ENCODE peak calls at places on chromosome 12, in four cellular contexts. One of them, this sample, is unnamed.
A peak's percentile ranks its signal among the peaks of the same experiment; 100 is the strongest.

GRCh38 chr12:55847603-55848329 is 5.0 kb upstream of the MMP19 start:
- DNase-seq in cardiac muscle cell: peak; percentile 100
- DNase-seq in fibroblast of mammary gland: peak; percentile 100
- DNase-seq in AG10803: peak; percentile 100
- DNase-seq in this sample: peak; percentile 99

GRCh38 chr12:122421263-122421814 is 1.1 kb downstream of the CLIP1 start:
- DNase-seq in cardiac muscle cell: peak; percentile 58
- DNase-seq in fibroblast of mammary gland: peak; percentile 52
- DNase-seq in AG10803: peak; percentile 50
- DNase-seq in this sample: no peak

GRCh38 chr12:130972589-130972950 is 18.9 kb downstream of the ADGRD1 start:
- DNase-seq in cardiac muscle cell: no peak
- DNase-seq in fibroblast of mammary gland: no peak
- DNase-seq in AG10803: no peak
- DNase-seq in this sample: no peak

GRCh38 chr12:54431911-54432814 is 13.1 kb upstream of the ITGA5 start:
- DNase-seq in cardiac muscle cell: peak; percentile 90
- DNase-seq in fibroblast of mammary gland: peak; percentile 97
- DNase-seq in AG10803: peak; percentile 86
- DNase-seq in this sample: no peak

GRCh38 chr12:116726749-116727148 is 11.1 kb downstream of the SPRING1 start:
- DNase-seq in cardiac muscle cell: peak; percentile 26
- DNase-seq in fibroblast of mammary gland: peak; percentile 14
- DNase-seq in AG10803: peak; percentile 30
- DNase-seq in this sample: peak; percentile 39

GRCh38 chr12:117026343-117026742 is 72.9 kb downstream of the TESC start:
- DNase-seq in cardiac muscle cell: no peak
- DNase-seq in fibroblast of mammary gland: no peak
- DNase-seq in AG10803: no peak
- DNase-seq in this sample: no peak

GRCh38 chr12:30145351-30146017 is 361.7 kb upstream of the TMTC1 start:
- DNase-seq in cardiac muscle cell: no peak
- DNase-seq in fibroblast of mammary gland: no peak
- DNase-seq in AG10803: no peak
- DNase-seq in this sample: no peak

GRCh38 chr12:84070311-84070710 is 842.3 kb downstream of the SLC6A15 start:
- DNase-seq in cardiac muscle cell: peak; percentile 81
- DNase-seq in fibroblast of mammary gland: peak; percentile 98
- DNase-seq in AG10803: peak; percentile 98
- DNase-seq in this sample: peak; percentile 96

GRCh38 chr12:23376238-23376637 is 573.2 kb downstream of the SOX5 start:
- DNase-seq in cardiac muscle cell: no peak
- DNase-seq in fibroblast of mammary gland: no peak
- DNase-seq in AG10803: no peak
- DNase-seq in this sample: no peak

GRCh38 chr12:51339750-51340149 is 6.7 kb downstream of the CELA1 start:
- DNase-seq in cardiac muscle cell: no peak
- DNase-seq in fibroblast of mammary gland: no peak
- DNase-seq in AG10803: no peak
- DNase-seq in this sample: no peak

GRCh38 chr12:26018926-26019325 is 60.4 kb downstream of the RASSF8 start:
- DNase-seq in cardiac muscle cell: no peak
- DNase-seq in fibroblast of mammary gland: peak; percentile 71
- DNase-seq in AG10803: peak; percentile 37
- DNase-seq in this sample: no peak

GRCh38 chr12:13374783-13375182 is 178.3 kb downstream of the EMP1 start:
- DNase-seq in cardiac muscle cell: no peak
- DNase-seq in fibroblast of mammary gland: no peak
- DNase-seq in AG10803: no peak
- DNase-seq in this sample: no peak

GRCh38 chr12:114213055-114213561 is 192.8 kb downstream of the TBX5 start:
- DNase-seq in cardiac muscle cell: no peak
- DNase-seq in fibroblast of mammary gland: no peak
- DNase-seq in AG10803: no peak
- DNase-seq in this sample: no peak

GRCh38 chr12:96378319-96378718 is 21.9 kb downstream of the CDK17 start:
- DNase-seq in cardiac muscle cell: no peak
- DNase-seq in fibroblast of mammary gland: no peak
- DNase-seq in AG10803: no peak
- DNase-seq in this sample: no peak
- H3K4me3 ChIP-seq in cardiac muscle cell: no peak overlapping the region
- H3K4me3 ChIP-seq in fibroblast of mammary gland: no peak overlapping the region
- H3K4me3 ChIP-seq in AG10803: no peak overlapping the region
- H3K4me3 ChIP-seq in this sample: no peak overlapping the region

DNA sequence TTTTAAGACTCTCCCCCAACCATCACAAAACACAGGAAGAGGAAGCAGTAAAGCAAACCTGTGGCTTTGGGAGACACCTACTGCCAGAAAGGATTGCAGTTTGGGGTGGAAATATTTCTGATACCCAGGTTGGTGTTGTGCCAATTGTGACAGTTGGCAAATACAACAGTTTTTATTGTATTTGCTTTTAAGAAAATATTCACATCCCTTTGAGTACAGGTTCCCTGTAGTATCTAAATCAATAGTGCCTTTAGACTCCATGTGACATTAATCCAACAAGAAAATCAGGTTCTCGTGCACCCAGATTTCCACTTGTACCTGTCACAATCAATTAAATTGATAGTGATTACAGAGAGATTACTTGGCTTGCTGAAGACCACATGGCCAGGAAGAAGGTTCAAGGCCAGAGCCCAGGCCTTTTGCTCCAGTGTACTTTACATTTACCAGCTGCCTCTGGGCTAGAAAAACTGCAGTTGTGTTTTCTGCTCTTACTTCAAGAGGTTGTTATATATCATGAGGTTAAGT is 361.2 kb downstream of the ATP23 start:
- DNase-seq in cardiac muscle cell: peak; percentile 19
- DNase-seq in fibroblast of mammary gland: no peak
- DNase-seq in AG10803: no peak
- DNase-seq in this sample: no peak
- TF ChIP-seq CTCF in cardiac muscle cell: no peak
- TF ChIP-seq CTCF in fibroblast of mammary gland: no peak
- TF ChIP-seq CTCF in AG10803: no peak
- TF ChIP-seq CTCF in this sample: no peak

GRCh38 chr12:120238224-120238616 is 27.3 kb downstream of the PXN start:
- DNase-seq in cardiac muscle cell: no peak
- DNase-seq in fibroblast of mammary gland: no peak
- DNase-seq in AG10803: no peak
- DNase-seq in this sample: no peak
- H3K4me3 ChIP-seq in cardiac muscle cell: no peak overlapping the region
- H3K4me3 ChIP-seq in fibroblast of mammary gland: no peak overlapping the region
- H3K4me3 ChIP-seq in AG10803: peak overlapping the region; percentile 32
- H3K4me3 ChIP-seq in this sample: no peak overlapping the region

GRCh38 chr12:123686636-123687190 is 15.8 kb downstream of the TCTN2 start:
- DNase-seq in cardiac muscle cell: no peak
- DNase-seq in fibroblast of mammary gland: no peak
- DNase-seq in AG10803: no peak
- DNase-seq in this sample: no peak

GRCh38 chr12:123678981-123679380 is 8.1 kb downstream of the TCTN2 start:
- DNase-seq in cardiac muscle cell: no peak
- DNase-seq in fibroblast of mammary gland: no peak
- DNase-seq in AG10803: no peak
- DNase-seq in this sample: no peak

DNA sequence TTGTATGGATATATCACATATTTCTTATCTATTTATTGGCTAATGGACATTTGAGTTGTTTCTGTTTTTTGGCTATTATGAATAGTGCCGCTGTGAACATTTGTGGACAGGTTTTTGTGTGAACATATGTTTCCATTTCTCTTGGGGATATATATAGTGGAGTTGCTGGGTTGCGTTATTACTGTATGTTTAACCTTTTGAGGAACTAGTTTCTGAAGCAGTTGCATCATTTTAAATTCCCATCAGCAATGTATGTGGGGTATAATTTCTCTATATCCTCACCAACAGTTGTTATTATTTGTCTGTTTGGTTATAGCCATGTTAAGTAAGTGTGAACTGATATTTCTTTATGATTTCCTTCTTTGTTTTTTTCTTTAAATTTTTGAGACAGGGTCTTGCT is 10.7 kb downstream of the TCTN2 start:
- DNase-seq in cardiac muscle cell: no peak
- DNase-seq in fibroblast of mammary gland: no peak
- DNase-seq in AG10803: no peak
- DNase-seq in this sample: no peak
- TF ChIP-seq CTCF in cardiac muscle cell: no peak
- TF ChIP-seq CTCF in fibroblast of mammary gland: no peak
- TF ChIP-seq CTCF in AG10803: no peak
- TF ChIP-seq CTCF in this sample: no peak

DNA sequence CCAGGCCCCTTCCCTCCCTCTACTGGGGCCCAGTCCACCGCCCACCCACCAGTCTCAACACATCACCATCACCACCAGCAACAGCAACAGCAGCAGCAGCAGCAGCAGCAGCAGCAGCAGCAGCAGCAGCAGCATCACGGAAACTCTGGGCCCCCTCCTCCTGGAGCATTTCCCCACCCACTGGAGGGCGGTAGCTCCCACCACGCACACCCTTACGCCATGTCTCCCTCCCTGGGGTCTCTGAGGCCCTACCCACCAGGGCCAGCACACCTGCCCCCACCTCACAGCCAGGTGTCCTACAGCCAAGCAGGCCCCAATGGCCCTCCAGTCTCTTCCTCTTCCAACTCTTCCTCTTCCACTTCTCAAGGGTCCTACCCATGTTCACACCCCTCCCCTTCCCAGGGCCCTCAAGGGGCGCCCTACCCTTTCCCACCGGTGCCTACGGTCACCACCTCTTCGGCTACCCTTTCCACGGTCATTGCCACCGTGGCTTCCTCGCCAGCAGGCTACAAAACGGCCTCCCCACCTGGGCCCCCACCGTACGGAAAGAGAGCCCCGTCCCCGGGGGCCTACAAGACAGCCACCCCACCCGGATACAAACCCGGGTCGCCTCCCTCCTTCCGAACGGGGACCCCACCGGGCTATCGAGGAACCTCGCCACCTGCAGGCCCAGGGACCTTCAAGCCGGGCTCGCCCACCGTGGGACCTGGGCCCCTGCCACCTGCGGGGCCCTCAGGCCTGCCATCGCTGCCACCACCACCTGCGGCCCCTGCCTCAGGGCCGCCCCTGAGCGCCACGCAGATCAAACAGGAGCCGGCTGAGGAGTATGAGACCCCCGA is 6.8 kb upstream of the RNU7-1 start:
- DNase-seq in cardiac muscle cell: no peak
- DNase-seq in fibroblast of mammary gland: no peak
- DNase-seq in AG10803: no peak
- DNase-seq in this sample: no peak
- H3K4me3 ChIP-seq in cardiac muscle cell: peak overlapping the region; percentile 76
- H3K4me3 ChIP-seq in fibroblast of mammary gland: peak overlapping the region; percentile 55
- H3K4me3 ChIP-seq in AG10803: peak overlapping the region; percentile 70
- H3K4me3 ChIP-seq in this sample: peak overlapping the region; percentile 60

GRCh38 chr12:128810182-128811127 is 13.3 kb downstream of the SLC15A4 start:
- DNase-seq in cardiac muscle cell: no peak
- DNase-seq in fibroblast of mammary gland: peak; percentile 62
- DNase-seq in AG10803: peak; percentile 51
- DNase-seq in this sample: no peak
- TF ChIP-seq CTCF in cardiac muscle cell: no peak
- TF ChIP-seq CTCF in fibroblast of mammary gland: no peak
- TF ChIP-seq CTCF in AG10803: no peak
- TF ChIP-seq CTCF in this sample: no peak

This sample was measured in BJ.